ENCODE peak calls at places on chromosomes 2 and 18, in seven cellular contexts. T is tibial artery; W is transverse colon; N is neuronal stem cell; Q is prostate gland; I is A549; X is CD4-positive, alpha-beta memory T cell. S is an unnamed sample. For H3K4me1, the result is how much of the 10 kb centered on the place peaks cover.

GRCh38 chr18:12287684-12288405 is 20.2 kb upstream of the TUBB6 start:
- DNase-seq in T (peak), W (peak), N (no peak), Q (peak), I (peak), X (no peak), S (no peak)

GRCh38 chr2:189393440-189394111 is 47.7 kb upstream of the WDR75 start:
- DNase-seq in T (no peak), W (no peak), N (no peak), Q (no peak), I (peak), X (no peak), S (no peak)

GRCh38 chr2:172564376-172564775 is 8.5 kb downstream of the PDK1 start:
- DNase-seq in T (no peak), W (no peak), N (no peak), Q (no peak), I (no peak), X (no peak), S (no peak)

GRCh38 chr2:192749606-192750200 is 555.0 kb upstream of the TMEFF2 start:
- DNase-seq in T (no peak), W (no peak), N (no peak), Q (no peak), I (peak), X (no peak), S (no peak)

GRCh38 chr18:48002933-48003365 is 72.5 kb upstream of the SMAD2 start:
- DNase-seq in T (peak), W (peak), N (no peak), Q (no peak), I (peak), X (no peak), S (no peak)

GRCh38 chr2:39146022-39146421 is 25.2 kb upstream of the SOS1 start:
- DNase-seq in T (no peak), W (no peak), N (no peak), Q (no peak), I (no peak), X (no peak), S (no peak)

GRCh38 chr18:56248613-56249235 is 389.7 kb downstream of the TXNL1 start:
- DNase-seq in T (no peak), W (no peak), N (no peak), Q (no peak), I (no peak), X (no peak), S (no peak)

GRCh38 chr2:120262150-120262549 is 9.5 kb downstream of the RALB start:
- DNase-seq in T (no peak), W (no peak), N (no peak), Q (no peak), I (no peak), X (no peak), S (no peak)

GRCh38 chr2:45623120-45623519 is 12.1 kb upstream of the SRBD1 start:
- DNase-seq in T (no peak), W (no peak), N (no peak), Q (no peak), I (no peak), X (no peak), S (no peak)

GRCh38 chr2:81436256-81436655 is 1131.7 kb upstream of the LRRTM1 start:
- DNase-seq in T (no peak), W (no peak), N (no peak), Q (no peak), I (no peak), X (no peak), S (no peak)

GRCh38 chr2:207130958-207131521 is 34.7 kb downstream of the KLF7 start:
- DNase-seq in T (no peak), W (no peak), N (no peak), Q (no peak), I (no peak), X (no peak), S (no peak)

GRCh38 chr2:172241219-172241618 is 138.5 kb upstream of the DLX2 start:
- DNase-seq in T (no peak), W (no peak), N (no peak), Q (no peak), I (no peak), X (no peak), S (no peak)

GRCh38 chr2:187468262-187468661 is 20.2 kb upstream of the CALCRL start:
- DNase-seq in T (no peak), W (no peak), N (no peak), Q (no peak), I (no peak), X (no peak), S (no peak)

GRCh38 chr2:28095622-28096021 is 205.1 kb downstream of the BABAM2 start:
- DNase-seq in T (no peak), W (no peak), N (no peak), Q (no peak), I (no peak), X (no peak), S (no peak)

GRCh38 chr2:135144343-135144742 is 92.3 kb downstream of the RAB3GAP1 start:
- DNase-seq in T (no peak), W (no peak), N (no peak), Q (no peak), I (no peak), X (no peak), S (no peak)

GRCh38 chr2:20666364-20667150 is at the start of gene GDF7:
- DNase-seq in T (peak), W (peak), N (no peak), Q (no peak), I (peak), X (no peak), S (no peak)

GRCh38 chr2:3487432-3487831 is 31.9 kb downstream of the ADI1 start:
- DNase-seq in T (no peak), W (no peak), N (no peak), Q (no peak), I (no peak), X (no peak), S (no peak)

GRCh38 chr2:127400897-127401756 is 13.4 kb upstream of the MAP3K2 start:
- DNase-seq in T (no peak), W (peak), N (no peak), Q (no peak), I (peak), X (no peak), S (no peak)

GRCh38 chr2:203061346-203061745 is 46.7 kb downstream of the NBEAL1 start:
- DNase-seq in T (no peak), W (no peak), N (peak), Q (no peak), I (peak), X (no peak), S (no peak)

GRCh38 chr2:105391058-105391627 is 7.7 kb downstream of the FHL2 start:
- DNase-seq in T (no peak), W (peak), N (no peak), Q (no peak), I (peak), X (no peak), S (no peak)

GRCh38 chr2:29528891-29529520 is 392.4 kb downstream of the ALK start:
- DNase-seq in T (no peak), W (peak), N (no peak), Q (no peak), I (no peak), X (no peak), S (no peak)

GRCh38 chr2:74957886-74958276 is 562 bp upstream of the POLE4 start:
- DNase-seq in T (no peak), W (no peak), N (no peak), Q (no peak), I (no peak), X (no peak), S (no peak)

GRCh38 chr2:37614061-37614802 is 57.2 kb downstream of the CDC42EP3 start:
- DNase-seq in T (peak), W (peak), N (no peak), Q (no peak), I (peak), X (no peak), S (no peak)

GRCh38 chr2:227192491-227192890 is 28.1 kb downstream of the COL4A3 start:
- DNase-seq in T (no peak), W (no peak), N (no peak), Q (no peak), I (no peak), X (no peak), S (no peak)

GRCh38 chr2:42786561-42787345 is 5.6 kb downstream of the HAAO start:
- DNase-seq in T (no peak), W (no peak), N (no peak), Q (no peak), I (no peak), X (no peak), S (no peak)

GRCh38 chr2:84424152-84424551 is 34.9 kb downstream of the SUCLG1 start:
- DNase-seq in T (no peak), W (no peak), N (no peak), Q (no peak), I (peak), X (no peak), S (no peak)

GRCh38 chr18:73288813-73289212 is 421.0 kb upstream of the NETO1 start:
- DNase-seq in T (no peak), W (no peak), N (no peak), Q (no peak), I (peak), X (no peak), S (no peak)

GRCh38 chr2:111157071-111157661 is 36.5 kb downstream of the BCL2L11 start:
- DNase-seq in T (no peak), W (peak), N (no peak), Q (no peak), I (no peak), X (no peak), S (no peak)

GRCh38 chr2:227642691-227643090 is 23.9 kb upstream of the SCYGR5 start:
- DNase-seq in T (no peak), W (no peak), N (no peak), Q (no peak), I (no peak), X (no peak), S (no peak)

GRCh38 chr18:70005580-70005979 is 57.9 kb upstream of the CD226 start:
- DNase-seq in T (no peak), W (no peak), N (no peak), Q (no peak), I (no peak), X (no peak), S (no peak)

GRCh38 chr2:44929680-44930273 is 11.7 kb upstream of the SIX3 start:
- DNase-seq in T (no peak), W (no peak), N (no peak), Q (no peak), I (no peak), X (no peak), S (no peak)

GRCh38 chr18:68660355-68661183 is 54.3 kb downstream of the TMX3 start:
- DNase-seq in T (no peak), W (no peak), N (peak), Q (no peak), I (peak), X (no peak), S (no peak)

GRCh38 chr18:40110455-40110854 is 1844.6 kb upstream of the PIK3C3 start:
- DNase-seq in T (no peak), W (no peak), N (no peak), Q (no peak), I (no peak), X (no peak), S (no peak)

GRCh38 chr2:43841949-43842865 is 3.4 kb downstream of the ABCG8 start:
- DNase-seq in T (no peak), W (no peak), N (no peak), Q (no peak), I (no peak), X (no peak), S (no peak)

GRCh38 chr18:8029061-8029460 is 461.9 kb downstream of the PTPRM start:
- DNase-seq in T (no peak), W (no peak), N (no peak), Q (no peak), I (no peak), X (no peak), S (no peak)

GRCh38 chr2:38615237-38615636 is 12.5 kb upstream of the HNRNPLL start:
- DNase-seq in T (no peak), W (no peak), N (no peak), Q (no peak), I (no peak), X (no peak), S (no peak)

DNA sequence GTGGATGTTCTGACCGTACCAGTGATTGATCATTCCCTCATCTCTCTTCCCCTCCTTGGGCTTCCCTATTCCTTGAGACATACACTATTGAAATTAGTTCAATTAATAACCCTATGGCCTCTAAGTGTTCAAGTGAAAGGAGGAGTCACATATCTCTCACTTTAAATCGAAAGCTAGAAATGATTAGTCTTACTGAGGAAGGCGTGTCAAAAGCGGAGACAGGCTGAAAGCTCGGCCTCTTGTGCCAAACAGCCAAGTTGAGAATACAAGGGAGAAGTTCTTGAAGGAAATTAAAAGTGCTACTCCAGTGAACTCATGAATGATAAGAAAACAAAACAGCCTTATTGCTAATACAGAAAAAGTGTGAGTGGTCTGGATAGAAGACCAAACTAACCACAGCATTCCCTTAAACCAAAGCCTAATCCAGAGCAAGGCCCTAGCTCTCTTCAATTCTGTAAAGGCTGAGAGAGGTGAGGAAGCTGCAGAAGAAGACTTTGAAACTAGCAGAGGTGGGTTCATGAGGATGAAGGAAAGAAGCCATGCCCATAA is 144.4 kb upstream of the LYPD6 start:
- DNase-seq in T (no peak), W (no peak), N (no peak), Q (no peak), I (no peak), X (no peak), S (no peak)
- H3K27ac ChIP-seq in T (no peak), W (no peak), N (no peak), Q (no peak), I (no peak), X (no peak), S (no peak)

GRCh38 chr2:25421746-25422431 is 80.2 kb upstream of the DNMT3A start:
- DNase-seq in T (no peak), W (no peak), N (no peak), Q (no peak), I (no peak), X (no peak), S (no peak)
- H3K4me1 ChIP-seq in T (under half), W (under half), N (under half), Q (under half), I (under half), X (under half), S (under half)

DNA sequence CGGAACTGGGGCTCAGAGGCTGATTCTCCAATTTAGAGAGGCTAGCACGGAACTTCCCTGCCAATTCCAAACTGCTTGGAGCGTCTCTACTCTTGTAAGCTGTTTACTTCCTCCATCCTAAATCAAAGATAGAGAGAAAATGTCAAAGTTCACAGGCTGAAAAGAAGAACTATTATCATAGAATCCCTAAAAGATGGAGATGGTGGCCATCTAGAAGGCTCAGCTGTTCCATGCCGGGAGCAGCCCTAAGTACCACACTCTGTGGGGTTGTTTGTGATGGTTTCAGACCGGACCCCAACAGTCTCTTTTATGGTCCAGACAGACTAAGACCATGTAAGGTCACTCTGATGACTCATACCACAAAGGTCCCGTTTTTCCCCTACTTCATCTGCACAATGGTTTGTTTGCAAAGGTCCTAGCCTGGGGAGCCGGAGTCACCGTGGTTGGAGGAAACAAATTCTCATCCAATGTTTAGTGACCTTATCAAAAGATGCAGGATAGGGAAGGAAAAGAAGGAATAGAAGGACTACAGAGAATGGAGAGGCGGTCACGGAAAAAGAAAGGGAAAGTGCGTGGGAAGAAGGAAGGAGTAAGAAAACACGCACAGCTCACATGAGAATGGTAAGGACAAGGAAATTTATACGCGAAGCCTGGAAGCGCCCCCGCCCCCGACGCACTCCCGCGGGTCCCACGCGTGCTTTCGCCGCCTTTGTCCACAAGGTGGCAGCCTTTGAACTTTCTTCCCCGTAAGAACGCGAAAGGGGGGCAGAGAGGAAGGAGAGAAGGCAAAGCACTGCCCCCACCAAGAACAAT is 463 bp upstream of the ANTXR1 start:
- DNase-seq in T (peak), W (peak), N (peak), Q (peak), I (peak), X (peak), S (no peak)
- H3K4me3 ChIP-seq in T (peak), W (peak), N (peak), Q (peak), I (peak), X (peak), S (peak)

DNA sequence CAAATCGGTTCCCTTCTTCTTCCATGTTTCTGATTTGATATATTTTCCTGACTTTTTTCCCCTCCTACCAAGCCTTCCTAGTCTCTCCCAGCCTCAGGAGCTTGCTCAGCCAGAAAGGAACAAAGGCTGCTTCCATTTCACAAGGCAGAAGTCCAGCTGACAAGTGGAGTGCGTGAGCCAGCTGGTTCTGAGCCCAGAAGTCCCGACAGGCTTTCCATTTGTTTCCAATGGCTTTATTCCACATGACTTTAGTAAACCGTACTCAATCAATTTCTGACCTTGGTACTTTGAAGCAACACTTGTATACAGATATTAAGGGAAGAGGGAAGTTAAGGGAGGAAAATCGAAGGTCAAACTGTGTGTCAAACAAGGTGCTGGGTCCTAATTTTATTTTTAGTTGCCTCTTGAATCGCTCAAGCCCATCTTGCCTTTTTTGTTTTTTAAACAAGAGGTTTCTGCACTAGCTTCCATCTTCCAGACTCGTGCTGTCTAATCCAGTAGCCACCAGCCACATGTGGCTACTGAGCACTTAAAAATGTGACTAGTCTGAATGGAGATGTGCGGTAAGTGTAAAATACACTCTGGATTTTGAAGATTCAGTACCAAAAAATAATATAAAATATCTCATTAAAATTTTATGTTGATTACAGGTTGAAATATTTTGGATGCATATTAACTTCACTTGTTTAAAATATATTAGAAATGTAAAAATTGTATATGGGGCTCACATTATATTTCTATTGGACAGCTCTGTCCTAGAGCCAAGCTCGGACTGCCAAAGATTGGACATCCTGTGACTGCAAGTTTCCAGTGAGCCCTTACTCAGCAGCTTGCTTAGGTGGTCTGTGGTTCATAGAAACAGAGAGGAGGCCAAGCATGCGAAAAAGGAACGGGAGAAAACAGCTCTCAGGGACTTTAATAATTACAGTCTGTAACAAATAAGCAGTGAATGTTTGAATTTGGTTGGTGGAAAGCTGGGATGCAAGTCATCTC is 36.0 kb downstream of the WIPF1 start:
- DNase-seq in T (peak), W (peak), N (no peak), Q (peak), I (no peak), X (no peak), S (no peak)
- H3K27ac ChIP-seq in T (peak), W (peak), N (no peak), Q (no peak), I (no peak), X (no peak), S (no peak)

DNA sequence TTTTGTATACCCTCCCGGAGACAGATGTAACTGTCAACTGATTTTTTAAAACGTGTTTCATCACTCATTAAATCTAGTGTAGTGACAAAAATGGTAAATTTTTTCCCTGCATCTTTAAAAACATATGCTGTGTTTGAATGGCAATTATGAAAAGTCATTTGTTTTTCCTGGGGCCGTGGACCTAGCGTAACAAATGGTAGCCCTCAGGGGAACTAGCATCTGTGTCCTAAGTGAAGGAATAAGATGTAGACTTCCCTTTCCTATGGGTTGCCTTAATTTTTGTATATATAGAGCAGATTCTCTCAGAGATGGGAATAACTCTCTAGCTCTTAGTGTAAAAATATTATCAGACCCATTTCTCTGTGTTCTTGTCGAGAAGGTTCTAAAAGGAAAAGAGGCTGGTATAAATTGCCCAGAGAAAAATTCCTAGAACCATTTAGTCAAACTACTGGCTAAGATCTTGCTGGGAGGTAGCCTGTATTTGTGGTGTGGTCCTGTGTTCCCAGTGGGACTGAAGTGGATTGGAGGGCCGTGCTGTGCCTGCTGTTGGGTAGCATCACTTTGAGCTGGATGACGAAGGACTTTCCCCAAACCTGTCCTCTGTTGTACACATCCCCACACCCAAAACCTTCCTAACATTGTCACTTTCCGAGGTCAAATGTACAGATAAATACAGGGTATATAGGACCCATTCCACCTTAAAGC is 85.8 kb downstream of the LIMS1 start:
- DNase-seq in T (no peak), W (no peak), N (no peak), Q (no peak), I (no peak), X (no peak), S (no peak)
- H3K4me1 ChIP-seq in T (under half), W (under half), N (under half), Q (under half), I (half or more), X (half or more), S (half or more)

DNA sequence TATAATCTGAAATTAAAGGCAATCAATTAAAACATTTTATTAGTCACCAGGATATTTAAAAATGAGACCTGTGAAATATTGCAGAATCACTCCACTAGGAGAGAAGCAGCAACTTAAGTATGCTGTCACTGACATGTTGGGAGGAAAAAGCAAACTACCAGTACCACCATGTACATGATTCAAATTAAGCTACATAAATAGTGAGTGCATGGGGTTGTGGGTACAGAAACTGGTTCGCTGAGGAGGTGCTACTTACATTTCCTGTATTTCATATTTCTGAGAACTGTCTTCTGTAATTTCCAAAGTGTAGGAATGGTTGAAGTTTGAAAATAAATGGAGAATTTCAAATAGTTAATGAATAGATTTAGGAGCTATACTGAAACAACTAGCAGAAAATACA is 7.9 kb upstream of the NR4A2 start:
- DNase-seq in T (no peak), W (no peak), N (no peak), Q (no peak), I (peak), X (no peak), S (no peak)
- H3K4me3 ChIP-seq in T (peak), W (no peak), N (no peak), Q (no peak), I (peak), X (peak), S (no peak)